ENCODE peak calls at places on chromosomes 4 and X, in four cellular contexts. R, G, K and C are unnamed samples.

GRCh38 chrX:67613366-67613765 is 69.5 kb downstream of the AR start:
- DNase-seq in R (peak), G (no peak), K (no peak), C (no peak)

GRCh38 chr4:41865981-41866798 is 69.0 kb upstream of the TMEM33 start:
- DNase-seq in R (no peak), G (no peak), K (no peak), C (no peak)

GRCh38 chr4:32748498-32748897 is 2028.3 kb downstream of the PCDH7 start:
- DNase-seq in R (peak), G (no peak), K (peak), C (no peak)

GRCh38 chrX:18898517-18898916 is 85.4 kb downstream of the PHKA2 start:
- DNase-seq in R (no peak), G (no peak), K (no peak), C (no peak)

GRCh38 chr4:69970071-69970470 is 4.5 kb upstream of the CSN2 start:
- DNase-seq in R (peak), G (no peak), K (no peak), C (no peak)

GRCh38 chrX:13816899-13817298 is at the start of gene GPM6B:
- DNase-seq in R (no peak), G (no peak), K (no peak), C (no peak)

GRCh38 chr4:125428832-125429231 is 114.1 kb downstream of the FAT4 start:
- DNase-seq in R (no peak), G (no peak), K (no peak), C (no peak)

GRCh38 chrX:154020500-154021115 is 906 bp upstream of the IRAK1 start:
- DNase-seq in R (no peak), G (no peak), K (peak), C (no peak)

GRCh38 chrX:132426695-132427281 is 62.0 kb downstream of the MBNL3 start:
- DNase-seq in R (peak), G (peak), K (no peak), C (no peak)

GRCh38 chr4:88382621-88383020 is 4.0 kb downstream of the HERC6 start:
- DNase-seq in R (peak), G (no peak), K (peak), C (no peak)